ENCODE peak calls at places on chromosomes 12 and 14, in eight cellular contexts. One of them, this sample, is unnamed.

GRCh38 chr12:1313906-1314305 is 280.5 kb downstream of the FBXL14 start:
- DNase-seq in GM12865: no peak
- DNase-seq in psoas muscle: no peak
- DNase-seq in cardiac muscle cell: no peak
- DNase-seq in transverse colon: no peak
- DNase-seq in AG09309: no peak
- DNase-seq in fibroblast of lung: no peak
- DNase-seq in GM23248: peak
- DNase-seq in this sample: no peak

GRCh38 chr14:61102549-61103466 is 121.8 kb downstream of the SLC38A6 start:
- DNase-seq in GM12865: peak
- DNase-seq in psoas muscle: no peak
- DNase-seq in cardiac muscle cell: peak
- DNase-seq in transverse colon: no peak
- DNase-seq in AG09309: no peak
- DNase-seq in fibroblast of lung: no peak
- DNase-seq in GM23248: peak
- DNase-seq in this sample: no peak

GRCh38 chr14:34420547-34421150 is 41.4 kb downstream of the SPTSSA start:
- DNase-seq in GM12865: no peak
- DNase-seq in psoas muscle: no peak
- DNase-seq in cardiac muscle cell: no peak
- DNase-seq in transverse colon: no peak
- DNase-seq in AG09309: no peak
- DNase-seq in fibroblast of lung: no peak
- DNase-seq in GM23248: no peak
- DNase-seq in this sample: no peak

GRCh38 chr14:69005432-69006148 is 26.5 kb upstream of the ACTN1 start:
- DNase-seq in GM12865: no peak
- DNase-seq in psoas muscle: peak
- DNase-seq in cardiac muscle cell: no peak
- DNase-seq in transverse colon: peak
- DNase-seq in AG09309: peak
- DNase-seq in fibroblast of lung: peak
- DNase-seq in GM23248: peak
- DNase-seq in this sample: peak

GRCh38 chr12:118402251-118402650 is 25.9 kb downstream of the SUDS3 start:
- DNase-seq in GM12865: no peak
- DNase-seq in psoas muscle: no peak
- DNase-seq in cardiac muscle cell: no peak
- DNase-seq in transverse colon: no peak
- DNase-seq in AG09309: peak
- DNase-seq in fibroblast of lung: peak
- DNase-seq in GM23248: peak
- DNase-seq in this sample: no peak

GRCh38 chr12:128513831-128514230 is 246.9 kb downstream of the TMEM132C start:
- DNase-seq in GM12865: no peak
- DNase-seq in psoas muscle: no peak
- DNase-seq in cardiac muscle cell: no peak
- DNase-seq in transverse colon: no peak
- DNase-seq in AG09309: no peak
- DNase-seq in fibroblast of lung: no peak
- DNase-seq in GM23248: no peak
- DNase-seq in this sample: no peak

GRCh38 chr14:71380271-71380670 is 473.0 kb downstream of the PCNX1 start:
- DNase-seq in GM12865: no peak
- DNase-seq in psoas muscle: no peak
- DNase-seq in cardiac muscle cell: peak
- DNase-seq in transverse colon: no peak
- DNase-seq in AG09309: no peak
- DNase-seq in fibroblast of lung: peak
- DNase-seq in GM23248: peak
- DNase-seq in this sample: no peak

GRCh38 chr12:129877383-129877782 is 26.4 kb downstream of the TMEM132D start:
- DNase-seq in GM12865: no peak
- DNase-seq in psoas muscle: no peak
- DNase-seq in cardiac muscle cell: no peak
- DNase-seq in transverse colon: no peak
- DNase-seq in AG09309: no peak
- DNase-seq in fibroblast of lung: no peak
- DNase-seq in GM23248: no peak
- DNase-seq in this sample: no peak

GRCh38 chr14:95294320-95294719 is 25.4 kb downstream of the CLMN start:
- DNase-seq in GM12865: no peak
- DNase-seq in psoas muscle: no peak
- DNase-seq in cardiac muscle cell: no peak
- DNase-seq in transverse colon: no peak
- DNase-seq in AG09309: no peak
- DNase-seq in fibroblast of lung: no peak
- DNase-seq in GM23248: no peak
- DNase-seq in this sample: no peak

GRCh38 chr12:1332327-1332726 is 262.1 kb downstream of the FBXL14 start:
- DNase-seq in GM12865: no peak
- DNase-seq in psoas muscle: no peak
- DNase-seq in cardiac muscle cell: peak
- DNase-seq in transverse colon: peak
- DNase-seq in AG09309: no peak
- DNase-seq in fibroblast of lung: no peak
- DNase-seq in GM23248: no peak
- DNase-seq in this sample: no peak

GRCh38 chr14:77458249-77458950 is 507 bp downstream of the AHSA1 start:
- DNase-seq in GM12865: peak
- DNase-seq in psoas muscle: no peak
- DNase-seq in cardiac muscle cell: peak
- DNase-seq in transverse colon: peak
- DNase-seq in AG09309: no peak
- DNase-seq in fibroblast of lung: peak
- DNase-seq in GM23248: peak
- DNase-seq in this sample: no peak

GRCh38 chr14:44910826-44911225 is 50.9 kb downstream of the KLHL28 start:
- DNase-seq in GM12865: no peak
- DNase-seq in psoas muscle: no peak
- DNase-seq in cardiac muscle cell: no peak
- DNase-seq in transverse colon: no peak
- DNase-seq in AG09309: no peak
- DNase-seq in fibroblast of lung: no peak
- DNase-seq in GM23248: no peak
- DNase-seq in this sample: no peak

GRCh38 chr12:48882325-48882687 is 16.6 kb upstream of the RND1 start:
- DNase-seq in GM12865: no peak
- DNase-seq in psoas muscle: no peak
- DNase-seq in cardiac muscle cell: peak
- DNase-seq in transverse colon: no peak
- DNase-seq in AG09309: no peak
- DNase-seq in fibroblast of lung: peak
- DNase-seq in GM23248: peak
- DNase-seq in this sample: no peak
- H3K4me3 ChIP-seq in GM12865: no peak
- H3K4me3 ChIP-seq in psoas muscle: peak
- H3K4me3 ChIP-seq in cardiac muscle cell: peak
- H3K4me3 ChIP-seq in transverse colon: no peak
- H3K4me3 ChIP-seq in AG09309: peak
- H3K4me3 ChIP-seq in fibroblast of lung: no peak
- H3K4me3 ChIP-seq in GM23248: peak
- H3K4me3 ChIP-seq in this sample: peak

DNA sequence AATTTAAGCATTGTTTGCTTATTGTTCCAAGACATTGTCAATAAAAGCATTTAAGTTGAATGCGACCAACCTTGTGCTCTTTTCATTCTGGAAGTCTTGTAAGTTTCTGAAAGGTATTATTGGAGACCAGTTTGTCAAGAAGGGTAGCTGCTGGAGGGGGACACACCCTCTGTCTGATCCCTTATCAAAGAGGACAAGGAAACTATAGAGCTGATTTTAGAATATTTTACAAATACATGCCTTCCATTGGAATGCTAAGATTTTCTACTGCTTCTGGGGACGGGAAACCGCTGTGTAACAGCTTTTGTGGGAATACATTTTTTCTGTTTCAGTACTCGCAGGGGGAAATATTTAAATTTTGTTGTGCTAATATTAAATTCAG is 3.5 kb downstream of the FOS start:
- DNase-seq in GM12865: no peak
- DNase-seq in psoas muscle: no peak
- DNase-seq in cardiac muscle cell: no peak
- DNase-seq in transverse colon: peak
- DNase-seq in AG09309: no peak
- DNase-seq in fibroblast of lung: peak
- DNase-seq in GM23248: peak
- DNase-seq in this sample: no peak
- H3K4me3 ChIP-seq in GM12865: no peak
- H3K4me3 ChIP-seq in psoas muscle: no peak
- H3K4me3 ChIP-seq in cardiac muscle cell: no peak
- H3K4me3 ChIP-seq in transverse colon: peak
- H3K4me3 ChIP-seq in AG09309: no peak
- H3K4me3 ChIP-seq in fibroblast of lung: no peak
- H3K4me3 ChIP-seq in GM23248: no peak
- H3K4me3 ChIP-seq in this sample: no peak

GRCh38 chr12:57129311-57130288 is 1.3 kb downstream of the LRP1 start:
- DNase-seq in GM12865: no peak
- DNase-seq in psoas muscle: peak
- DNase-seq in cardiac muscle cell: peak
- DNase-seq in transverse colon: peak
- DNase-seq in AG09309: no peak
- DNase-seq in fibroblast of lung: no peak
- DNase-seq in GM23248: peak
- DNase-seq in this sample: no peak
- H3K4me3 ChIP-seq in GM12865: no peak
- H3K4me3 ChIP-seq in psoas muscle: peak
- H3K4me3 ChIP-seq in cardiac muscle cell: peak
- H3K4me3 ChIP-seq in transverse colon: peak
- H3K4me3 ChIP-seq in AG09309: peak
- H3K4me3 ChIP-seq in fibroblast of lung: peak
- H3K4me3 ChIP-seq in GM23248: peak
- H3K4me3 ChIP-seq in this sample: peak

GRCh38 chr12:5435161-5435560 is 3.3 kb downstream of the NTF3 start:
- DNase-seq in GM12865: no peak
- DNase-seq in psoas muscle: no peak
- DNase-seq in cardiac muscle cell: no peak
- DNase-seq in transverse colon: no peak
- DNase-seq in AG09309: no peak
- DNase-seq in fibroblast of lung: no peak
- DNase-seq in GM23248: no peak
- DNase-seq in this sample: no peak
- H3K4me3 ChIP-seq in GM12865: no peak
- H3K4me3 ChIP-seq in psoas muscle: no peak
- H3K4me3 ChIP-seq in cardiac muscle cell: no peak
- H3K4me3 ChIP-seq in transverse colon: no peak
- H3K4me3 ChIP-seq in AG09309: no peak
- H3K4me3 ChIP-seq in fibroblast of lung: peak
- H3K4me3 ChIP-seq in GM23248: no peak
- H3K4me3 ChIP-seq in this sample: no peak

GRCh38 chr12:21933656-21934055 is 7.6 kb downstream of the ABCC9 start:
- DNase-seq in GM12865: no peak
- DNase-seq in psoas muscle: no peak
- DNase-seq in cardiac muscle cell: no peak
- DNase-seq in transverse colon: no peak
- DNase-seq in AG09309: no peak
- DNase-seq in fibroblast of lung: no peak
- DNase-seq in GM23248: no peak
- DNase-seq in this sample: no peak
- H3K4me3 ChIP-seq in GM12865: no peak
- H3K4me3 ChIP-seq in psoas muscle: no peak
- H3K4me3 ChIP-seq in cardiac muscle cell: no peak
- H3K4me3 ChIP-seq in transverse colon: no peak
- H3K4me3 ChIP-seq in AG09309: no peak
- H3K4me3 ChIP-seq in fibroblast of lung: no peak
- H3K4me3 ChIP-seq in GM23248: no peak
- H3K4me3 ChIP-seq in this sample: no peak

DNA sequence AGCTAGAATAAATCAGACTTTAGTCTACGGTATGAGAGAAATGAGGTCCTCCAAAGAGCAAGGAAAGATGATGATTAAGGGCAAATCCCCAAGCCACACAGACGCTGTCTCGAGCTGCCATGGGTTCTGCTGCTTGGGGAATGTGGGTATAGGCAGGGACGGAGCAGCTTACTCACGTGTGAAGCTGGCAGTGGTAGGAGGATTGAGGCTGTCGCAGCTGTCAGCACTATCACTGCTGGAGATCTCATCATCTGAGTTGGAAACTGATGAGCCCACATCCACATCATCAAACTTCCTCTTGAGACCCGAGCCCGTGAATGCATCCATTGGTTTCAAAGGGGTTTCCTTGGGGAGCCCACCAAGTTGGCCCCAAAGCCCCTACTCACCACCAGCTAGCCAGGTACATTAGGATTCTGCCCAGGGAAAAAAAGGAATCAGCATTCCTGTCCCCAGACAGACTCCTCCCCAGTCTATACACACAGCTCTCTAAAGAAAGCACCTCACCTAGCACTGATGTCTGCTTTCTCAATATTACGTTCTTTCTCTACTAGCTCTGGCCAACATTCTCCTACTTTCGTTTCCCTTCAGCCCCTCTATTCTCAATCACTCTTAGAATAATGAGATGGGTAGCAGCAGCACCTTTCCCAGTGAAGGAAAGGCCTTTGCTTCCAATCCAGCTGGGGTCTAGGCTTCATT is 7.0 kb downstream of the CSRNP2 start:
- DNase-seq in GM12865: no peak
- DNase-seq in psoas muscle: no peak
- DNase-seq in cardiac muscle cell: no peak
- DNase-seq in transverse colon: no peak
- DNase-seq in AG09309: no peak
- DNase-seq in fibroblast of lung: no peak
- DNase-seq in GM23248: no peak
- DNase-seq in this sample: no peak
- H3K4me3 ChIP-seq in GM12865: no peak
- H3K4me3 ChIP-seq in psoas muscle: no peak
- H3K4me3 ChIP-seq in cardiac muscle cell: no peak
- H3K4me3 ChIP-seq in transverse colon: no peak
- H3K4me3 ChIP-seq in AG09309: no peak
- H3K4me3 ChIP-seq in fibroblast of lung: no peak
- H3K4me3 ChIP-seq in GM23248: no peak
- H3K4me3 ChIP-seq in this sample: no peak

DNA sequence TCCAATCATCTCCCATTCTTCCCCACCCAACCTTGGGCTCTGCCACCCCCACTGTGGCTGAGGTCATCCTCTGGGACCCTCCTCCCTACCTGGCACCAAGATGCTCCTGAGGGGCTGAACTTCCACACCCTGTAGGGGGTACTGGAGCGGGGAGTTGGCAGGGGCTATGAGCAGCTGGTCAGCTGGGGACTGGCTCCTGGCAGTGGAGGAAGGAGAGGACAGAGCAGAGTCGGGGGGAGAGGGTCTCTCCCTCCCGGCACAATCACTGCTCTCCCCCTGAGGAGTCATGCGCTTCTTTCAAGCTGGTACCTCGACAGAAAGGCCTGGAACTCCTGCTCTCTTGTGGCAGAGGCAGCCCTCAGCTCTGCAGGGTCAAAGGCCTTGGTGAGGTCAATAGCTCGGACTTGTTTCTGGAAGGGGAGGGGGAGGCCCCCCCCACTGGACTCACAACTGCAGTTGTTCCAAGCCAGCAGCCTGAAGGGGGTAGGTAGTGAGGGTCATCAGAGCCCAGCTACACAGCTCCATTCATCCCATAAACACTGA is 2.0 kb downstream of the B4GALNT1 start:
- DNase-seq in GM12865: no peak
- DNase-seq in psoas muscle: no peak
- DNase-seq in cardiac muscle cell: no peak
- DNase-seq in transverse colon: no peak
- DNase-seq in AG09309: no peak
- DNase-seq in fibroblast of lung: no peak
- DNase-seq in GM23248: no peak
- DNase-seq in this sample: no peak
- H3K4me3 ChIP-seq in GM12865: no peak
- H3K4me3 ChIP-seq in psoas muscle: no peak
- H3K4me3 ChIP-seq in cardiac muscle cell: no peak
- H3K4me3 ChIP-seq in transverse colon: no peak
- H3K4me3 ChIP-seq in AG09309: no peak
- H3K4me3 ChIP-seq in fibroblast of lung: no peak
- H3K4me3 ChIP-seq in GM23248: no peak
- H3K4me3 ChIP-seq in this sample: no peak